ENCODE peak calls at places on chromosomes 13 and 19, in seven cellular contexts. Z is A549, L is fibroblast of the aortic adventitia, R is foreskin fibroblast, T is fibroblast of lung, A is stomach, V is AG09309. Y is an unnamed sample.
A peak's percentile ranks its signal among the peaks of the same experiment; 100 is the strongest.

GRCh38 chr19:46517471-46517870 is 21.8 kb upstream of the PNMA8B start:
- DNase-seq in Z (no peak), L (no peak), R (no peak), T (no peak), A (no peak), V (no peak), Y (no peak)

GRCh38 chr19:35006342-35006998 is 6.3 kb downstream of the GRAMD1A start:
- DNase-seq in Z (peak; percentile 100), L (peak; percentile 85), R (no peak), T (peak; percentile 90), A (peak; percentile 78), V (no peak), Y (peak; percentile 59)

GRCh38 chr19:56842421-56842820 is 1.9 kb upstream of the PEG3 start:
- DNase-seq in Z (no peak), L (no peak), R (no peak), T (no peak), A (no peak), V (no peak), Y (no peak)

GRCh38 chr19:16216744-16217670 is 19.3 kb downstream of the AP1M1 start:
- DNase-seq in Z (no peak), L (no peak), R (no peak), T (no peak), A (no peak), V (no peak), Y (no peak)

GRCh38 chr19:18435185-18435841 is 2.6 kb downstream of the ISYNA1 start:
- DNase-seq in Z (no peak), L (no peak), R (no peak), T (no peak), A (no peak), V (no peak), Y (no peak)

GRCh38 chr13:69856331-69856730 is 251.3 kb upstream of the ATXN8OS start:
- DNase-seq in Z (no peak), L (no peak), R (no peak), T (peak; percentile 6), A (no peak), V (no peak), Y (no peak)

GRCh38 chr13:47258384-47258783 is 361.5 kb upstream of the HTR2A start:
- DNase-seq in Z (no peak), L (no peak), R (peak; percentile 16), T (no peak), A (no peak), V (no peak), Y (no peak)

GRCh38 chr13:92743992-92744391 is 482.6 kb upstream of the GPC6 start:
- DNase-seq in Z (no peak), L (no peak), R (no peak), T (no peak), A (no peak), V (no peak), Y (no peak)

GRCh38 chr13:33080962-33081655 is 64.9 kb downstream of the KL start:
- DNase-seq in Z (peak; percentile 4), L (peak; percentile 47), R (peak; percentile 37), T (no peak), A (no peak), V (no peak), Y (peak; percentile 49)

GRCh38 chr19:1324792-1325567 is 39.3 kb downstream of the EFNA2 start:
- DNase-seq in Z (peak; percentile 78), L (peak; percentile 71), R (peak; percentile 88), T (peak; percentile 72), A (peak; percentile 52), V (no peak), Y (peak; percentile 89)

GRCh38 chr13:30002577-30002976 is 152.2 kb upstream of the UBL3 start:
- DNase-seq in Z (peak; percentile 56), L (peak; percentile 89), R (peak; percentile 77), T (peak; percentile 93), A (no peak), V (peak; percentile 60), Y (peak; percentile 63)

GRCh38 chr19:1651548-1652394 is 644 bp downstream of the TCF3 start:
- DNase-seq in Z (no peak), L (peak; percentile 13), R (peak; percentile 77), T (peak; percentile 37), A (no peak), V (no peak), Y (peak; percentile 39)

GRCh38 chr13:60335531-60335930 is 61.5 kb upstream of the TDRD3 start:
- DNase-seq in Z (peak; percentile 5), L (peak; percentile 48), R (peak; percentile 10), T (peak; percentile 20), A (no peak), V (no peak), Y (peak; percentile 39)

GRCh38 chr13:48210178-48210577 is 22.8 kb upstream of the ITM2B start:
- DNase-seq in Z (peak; percentile 23), L (peak; percentile 90), R (peak; percentile 81), T (peak; percentile 89), A (no peak), V (peak; percentile 78), Y (peak; percentile 70)

GRCh38 chr19:11576186-11576585 is 1.3 kb downstream of the ACP5 start:
- DNase-seq in Z (no peak), L (no peak), R (no peak), T (no peak), A (no peak), V (no peak), Y (no peak)

GRCh38 chr13:21402586-21403307 is 56.4 kb downstream of the ZDHHC20 start:
- DNase-seq in Z (peak; percentile 14), L (peak; percentile 41), R (peak; percentile 58), T (peak; percentile 43), A (no peak), V (no peak), Y (peak; percentile 43)

GRCh38 chr19:33861950-33862349 is 65.3 kb downstream of the KCTD15 start:
- DNase-seq in Z (no peak), L (no peak), R (no peak), T (no peak), A (no peak), V (no peak), Y (no peak)

GRCh38 chr13:26325876-26326275 is 71.9 kb downstream of the CDK8 start:
- DNase-seq in Z (no peak), L (no peak), R (no peak), T (peak; percentile 37), A (no peak), V (no peak), Y (no peak)

DNA sequence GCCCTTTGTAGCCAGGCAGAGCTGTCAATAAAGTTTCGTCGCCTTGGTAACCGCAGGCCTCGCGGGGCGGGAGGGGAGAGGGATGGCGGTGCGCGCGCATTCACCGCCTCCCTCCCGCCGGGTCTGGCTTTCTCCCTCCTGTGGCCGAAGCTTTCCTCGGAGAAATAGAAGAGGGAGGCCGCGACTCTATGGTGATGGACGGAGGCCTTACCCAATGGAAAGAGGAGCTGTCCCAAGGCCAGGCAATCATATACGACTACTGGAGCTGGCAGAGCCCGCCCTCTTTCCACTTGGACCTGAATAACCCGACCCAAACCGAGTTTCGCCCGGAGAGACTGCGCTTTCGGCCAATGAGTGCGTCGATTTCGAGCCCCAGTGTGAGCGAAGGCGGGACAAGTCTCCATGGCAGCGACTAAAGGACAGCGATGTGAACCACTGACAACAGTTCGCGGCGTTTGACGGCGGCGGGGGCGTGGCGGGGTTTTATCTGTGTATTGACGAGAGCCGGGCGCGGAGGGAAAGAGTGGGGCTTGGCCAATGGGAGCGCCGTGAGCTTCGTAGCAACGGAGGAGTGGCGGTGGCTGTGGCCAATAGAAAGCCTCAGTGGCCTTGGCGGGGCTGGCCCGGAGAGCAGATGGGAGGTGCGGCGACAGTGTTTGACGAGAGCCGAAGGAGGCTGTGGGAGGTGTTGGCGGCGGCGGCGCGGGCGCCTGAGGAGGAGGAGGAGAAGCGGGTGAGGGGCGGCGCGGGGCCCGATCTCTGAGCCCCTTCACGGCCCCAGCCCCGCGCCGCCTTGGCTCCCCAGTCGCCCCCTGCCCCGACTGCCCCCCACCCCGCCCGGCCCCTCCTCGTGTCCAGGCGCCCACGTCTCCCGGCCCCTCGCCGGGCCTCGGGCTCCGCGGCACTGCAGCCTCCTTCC is at the start of gene KMT5C:
- DNase-seq in Z (peak; percentile 100), L (peak; percentile 100), R (peak; percentile 100), T (peak; percentile 100), A (peak; percentile 100), V (peak; percentile 100), Y (peak; percentile 100)
- TF ChIP-seq CTCF in Z (no peak), L (peak; percentile 56), R (peak; percentile 34), T (peak; percentile 34), A (peak; percentile 56), V (peak; percentile 39), Y (peak; percentile 34)

GRCh38 chr19:2962018-2962670 is 15.2 kb upstream of the TLE6 start:
- DNase-seq in Z (peak; percentile 66), L (peak; percentile 92), R (peak; percentile 69), T (peak; percentile 53), A (peak; percentile 49), V (no peak), Y (peak; percentile 89)

GRCh38 chr19:2967972-2968371 is 9.4 kb upstream of the TLE6 start:
- DNase-seq in Z (no peak), L (no peak), R (no peak), T (no peak), A (no peak), V (no peak), Y (no peak)

GRCh38 chr19:2960120-2960519 is 15.3 kb upstream of the ZNF77 start:
- DNase-seq in Z (no peak), L (no peak), R (no peak), T (no peak), A (no peak), V (no peak), Y (no peak)

GRCh38 chr19:2964874-2965273 is 12.5 kb upstream of the TLE6 start:
- DNase-seq in Z (no peak), L (no peak), R (no peak), T (no peak), A (no peak), V (no peak), Y (no peak)

GRCh38 chr19:2963122-2963521 is 14.2 kb upstream of the TLE6 start:
- DNase-seq in Z (no peak), L (no peak), R (no peak), T (no peak), A (no peak), V (no peak), Y (no peak)
- H3K4me3 ChIP-seq in Z (no peak overlapping the region), L (no peak overlapping the region), R (no peak overlapping the region), T (no peak overlapping the region), A (no peak overlapping the region), V (no peak overlapping the region), Y (no peak overlapping the region)

DNA sequence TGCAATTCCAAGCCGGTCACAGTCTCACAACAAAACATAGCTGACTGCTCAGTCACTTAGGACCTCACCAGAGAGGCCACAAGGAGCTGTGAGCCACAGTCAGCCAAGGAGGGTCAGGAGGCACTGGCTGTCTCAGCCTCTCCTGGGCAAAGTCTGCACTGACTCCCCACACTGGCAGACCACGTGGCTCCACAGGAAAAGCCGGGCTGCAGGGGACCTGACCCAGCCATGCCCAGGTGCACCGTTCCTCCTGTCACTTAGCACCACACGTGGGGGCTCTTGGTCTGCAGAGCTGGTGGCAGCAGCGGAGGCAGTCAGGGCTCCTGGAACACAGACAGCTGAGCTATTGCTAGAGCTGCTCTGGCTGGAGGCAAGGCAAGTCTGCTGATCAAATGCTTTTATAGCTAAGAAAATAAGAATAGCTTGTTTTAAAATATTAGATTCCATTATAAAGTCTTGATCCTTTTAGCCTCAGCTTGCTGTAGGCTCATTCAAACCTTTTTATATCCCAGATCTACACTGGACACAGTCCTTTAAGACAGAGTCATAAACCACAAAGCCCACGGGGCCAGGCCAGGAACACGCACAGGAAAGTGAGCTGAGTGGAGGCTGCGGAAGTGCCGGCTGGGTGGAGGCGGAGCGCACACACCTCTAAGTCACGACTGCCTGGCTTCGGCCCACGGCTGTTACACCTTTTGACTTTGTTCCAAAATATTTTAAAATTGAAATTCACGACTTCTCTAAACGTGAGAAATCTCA is 744.1 kb downstream of the UQCRFS1 start:
- DNase-seq in Z (no peak), L (peak; percentile 84), R (peak; percentile 50), T (peak; percentile 77), A (no peak), V (peak; percentile 55), Y (peak; percentile 39)
- TF ChIP-seq CTCF in Z (no peak), L (no peak), R (no peak), T (no peak), A (no peak), V (no peak), Y (no peak)

GRCh38 chr19:54364775-54365257 is at the start of gene LAIR1:
- DNase-seq in Z (no peak), L (no peak), R (no peak), T (no peak), A (peak; percentile 31), V (no peak), Y (no peak)
- H3K4me3 ChIP-seq in Z (no peak within 1 kb of the TSS), L (no peak within 1 kb of the TSS), R (no peak within 1 kb of the TSS), T (no peak within 1 kb of the TSS), A (peak within 1 kb of the TSS; percentile 23), V (no peak within 1 kb of the TSS), Y (no peak within 1 kb of the TSS)

Y was measured in astrocyte of the spinal cord.